ENCODE peak calls at places on chromosomes 11 and 22, in four cellular contexts. Q is fibroblast of lung, K is sigmoid colon, H is PC-9. A is an unnamed sample.
A peak's percentile ranks its signal among the peaks of the same experiment; 100 is the strongest.

GRCh38 chr22:35567794-35568193 is 27.2 kb downstream of the RASD2 start:
- DNase-seq in H (no peak), K (no peak), Q (no peak), A (no peak)

GRCh38 chr22:18023509-18024275 is 669 bp downstream of the MICAL3 start:
- DNase-seq in K (peak; percentile 93), Q (peak; percentile 89), H (peak; percentile 60), A (peak; percentile 48)

GRCh38 chr11:58444285-58444684 is 2.2 kb upstream of the OR5B12 start:
- DNase-seq in K (no peak), Q (no peak), H (no peak), A (no peak)

GRCh38 chr11:124214027-124214426 is 26.9 kb upstream of the OR8G1 start:
- DNase-seq in K (no peak), H (no peak), Q (no peak), A (no peak)

GRCh38 chr11:44904261-44905080 is 46.2 kb downstream of the TP53I11 start:
- DNase-seq in Q (no peak), K (no peak), H (no peak), A (no peak)

GRCh38 chr11:36454551-36454950 is 55.5 kb downstream of the TRAF6 start:
- DNase-seq in H (no peak), K (no peak), Q (no peak), A (no peak)

GRCh38 chr11:1219836-1220810 is 2.7 kb upstream of the MUC5B start:
- DNase-seq in H (peak; percentile 63), K (peak; percentile 63), Q (no peak), A (no peak)

GRCh38 chr11:70740475-70740825 is 342.1 kb downstream of the CTTN start:
- DNase-seq in H (no peak), K (no peak), Q (no peak), A (no peak)

GRCh38 chr22:33577862-33578411 is 342.3 kb downstream of the LARGE1 start:
- DNase-seq in H (no peak), K (no peak), Q (peak; percentile 12), A (no peak)

GRCh38 chr11:123006860-123007542 is 25.4 kb upstream of the BSX start:
- DNase-seq in K (no peak), Q (no peak), H (no peak), A (no peak)

GRCh38 chr22:22855617-22856308 is 31.9 kb upstream of the IGLL5 start:
- DNase-seq in H (no peak), K (no peak), Q (no peak), A (no peak)

GRCh38 chr22:37180531-37181231 is 7.4 kb downstream of the C1QTNF6 start:
- DNase-seq in Q (no peak), K (peak; percentile 60), H (no peak), A (no peak)

DNA sequence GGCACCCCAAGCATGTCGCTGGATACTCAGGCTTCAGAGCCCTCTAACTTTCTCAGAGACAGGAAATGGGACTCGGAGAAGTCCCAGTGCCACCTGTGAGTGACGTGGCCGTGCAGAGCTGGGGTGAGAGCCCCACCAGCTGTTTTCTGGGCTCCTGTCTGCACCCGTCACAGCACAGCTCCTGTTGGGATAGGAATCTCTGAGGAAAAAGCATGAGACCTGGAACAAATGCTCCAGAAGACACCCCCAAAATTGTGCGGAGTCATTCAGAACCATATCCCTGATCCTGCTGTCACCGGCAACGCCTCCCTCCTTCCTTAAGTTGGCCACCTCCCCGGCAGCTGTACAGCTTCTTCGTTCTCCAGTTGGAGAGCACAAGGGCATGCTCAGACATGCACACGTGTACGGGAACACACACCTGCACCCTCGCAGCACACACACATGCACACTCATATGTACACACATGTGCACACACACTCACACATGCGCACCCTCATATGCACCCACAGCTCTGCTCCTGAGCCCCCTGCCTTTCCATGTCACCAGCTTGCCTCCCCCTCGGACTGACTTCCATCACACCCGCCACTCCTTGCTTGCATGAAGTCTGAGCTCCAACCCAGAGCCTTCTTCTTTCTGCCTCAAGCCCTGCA is 1430.0 kb downstream of the BRD1 start:
- DNase-seq in Q (no peak), H (no peak), K (no peak), A (no peak)
- H3K9me3 ChIP-seq in Q (no peaks in the 10 kb centered on the region), H (no peaks in the 10 kb centered on the region), K (no peaks in the 10 kb centered on the region), A (peaks cover 80% of the 10 kb centered on the region)

DNA sequence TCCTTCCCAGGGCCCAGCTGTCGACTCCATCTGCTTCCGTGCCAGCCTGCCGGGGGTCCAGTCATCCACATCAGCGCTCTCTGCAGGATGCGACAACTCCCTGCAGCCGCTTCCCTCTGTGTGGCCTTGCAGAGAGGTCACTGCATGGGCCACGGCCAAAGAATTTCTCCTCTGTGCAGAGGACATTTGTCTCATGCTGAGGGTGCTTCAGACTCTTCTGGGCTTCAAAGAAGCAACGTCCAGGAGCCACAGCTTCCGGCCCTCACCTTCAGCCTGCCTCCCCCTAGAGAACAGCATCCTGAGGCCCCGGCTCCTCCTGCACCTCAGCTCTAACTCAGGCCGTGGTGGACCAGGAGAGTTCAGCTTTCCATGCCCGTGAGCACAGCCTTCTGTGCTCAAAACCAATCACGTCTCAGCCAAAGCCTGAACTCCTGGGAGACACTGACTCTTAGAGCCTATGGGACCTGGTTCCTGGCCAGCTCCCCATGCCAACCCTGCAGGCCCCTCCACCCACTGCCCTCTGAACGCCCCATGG is 258.9 kb downstream of the BRD1 start:
- DNase-seq in K (peak; percentile 59), H (no peak), Q (no peak), A (no peak)
- H3K9me3 ChIP-seq in K (no peaks in the 10 kb centered on the region), H (no peaks in the 10 kb centered on the region), Q (no peaks in the 10 kb centered on the region), A (peaks cover 88% of the 10 kb centered on the region)

GRCh38 chr11:114610550-114610949 is 15.0 kb upstream of the NXPE4 start:
- DNase-seq in H (no peak), K (no peak), Q (no peak), A (no peak)
- H3K9me3 ChIP-seq in H (no peaks in the 10 kb centered on the region), K (peaks cover 7% of the 10 kb centered on the region), Q (no peaks in the 10 kb centered on the region), A (no peaks in the 10 kb centered on the region)

GRCh38 chr22:47288640-47289039 is 526.2 kb downstream of the TBC1D22A start:
- DNase-seq in K (peak; percentile 35), H (no peak), Q (no peak), A (no peak)

GRCh38 chr22:47287516-47287915 is 525.1 kb downstream of the TBC1D22A start:
- DNase-seq in Q (no peak), K (peak; percentile 45), H (no peak), A (no peak)

GRCh38 chr22:47290706-47291430 is 528.4 kb downstream of the TBC1D22A start:
- DNase-seq in K (peak; percentile 32), Q (no peak), H (no peak), A (no peak)

GRCh38 chr22:47291565-47292495 is 529.4 kb downstream of the TBC1D22A start:
- DNase-seq in Q (no peak), H (no peak), K (peak; percentile 46), A (no peak)

DNA sequence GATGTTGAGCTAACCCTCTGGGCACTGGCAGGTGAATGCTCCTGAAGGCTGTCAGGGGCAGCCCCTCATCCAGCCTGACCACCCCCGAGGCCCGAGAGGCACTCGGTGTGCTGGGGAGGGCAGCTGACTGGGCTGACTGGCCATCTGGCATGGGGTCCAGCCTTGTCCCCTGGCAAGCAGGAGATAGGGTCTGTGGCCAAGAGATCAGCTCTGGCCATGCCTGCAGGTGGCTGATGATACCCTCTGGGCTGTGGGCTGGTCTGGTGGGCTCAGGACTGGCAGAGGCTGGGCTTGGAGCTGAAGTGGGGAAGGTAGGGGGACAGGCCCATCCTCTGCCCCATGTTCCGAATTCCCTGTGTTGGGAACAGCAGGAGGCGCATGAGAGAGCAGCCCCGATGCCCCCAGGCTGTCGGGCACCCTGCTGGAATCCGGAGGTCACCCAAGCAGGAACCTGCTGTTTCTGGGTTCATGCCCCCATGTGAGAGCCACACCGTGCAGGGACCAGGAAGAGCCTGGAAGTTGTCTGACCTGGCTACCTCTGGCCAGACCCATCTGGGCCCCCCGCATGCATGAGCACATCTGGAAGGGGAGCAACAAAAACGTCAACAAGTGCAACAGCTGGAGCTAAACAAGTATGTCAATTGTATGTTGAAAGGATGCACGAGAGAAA is 527.0 kb downstream of the TBC1D22A start:
- DNase-seq in H (no peak), K (peak; percentile 36), Q (no peak), A (no peak)
- H3K9me3 ChIP-seq in H (no peaks in the 10 kb centered on the region), K (no peaks in the 10 kb centered on the region), Q (no peaks in the 10 kb centered on the region), A (peaks cover 4% of the 10 kb centered on the region)

GRCh38 chr22:48336339-48337060 is 1491.2 kb downstream of the BRD1 start:
- DNase-seq in K (no peak), Q (no peak), H (no peak), A (no peak)
- H3K9me3 ChIP-seq in K (no peaks in the 10 kb centered on the region), Q (no peaks in the 10 kb centered on the region), H (no peaks in the 10 kb centered on the region), A (peaks cover 100% of the 10 kb centered on the region)

GRCh38 chr11:132685174-132685611 is 847.1 kb downstream of the OPCML start:
- DNase-seq in H (no peak), K (no peak), Q (peak; percentile 94), A (no peak)

GRCh38 chr11:132681971-132682370 is 850.3 kb downstream of the OPCML start:
- DNase-seq in H (no peak), K (no peak), Q (no peak), A (no peak)

GRCh38 chr11:132686827-132687370 is 845.4 kb downstream of the OPCML start:
- DNase-seq in H (no peak), K (no peak), Q (no peak), A (no peak)

DNA sequence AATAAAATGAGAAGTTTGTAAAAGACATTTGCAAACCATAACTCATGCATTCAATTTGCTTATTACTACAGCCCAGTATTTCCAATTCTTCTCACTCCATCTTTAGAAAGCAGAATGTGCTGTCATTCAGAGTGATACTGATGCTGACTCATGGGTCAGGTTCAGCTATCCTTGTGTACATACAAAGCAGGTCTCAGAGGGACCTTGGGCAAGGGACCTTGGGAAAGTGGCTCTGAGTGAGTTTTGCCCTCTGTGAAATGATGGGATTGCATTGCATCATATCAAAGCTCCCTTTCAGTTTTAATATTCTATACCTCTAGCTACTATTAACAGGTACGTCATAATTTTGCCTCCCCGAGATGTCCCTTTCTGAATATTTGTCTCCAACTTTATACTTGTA is 848.7 kb downstream of the OPCML start:
- DNase-seq in K (no peak), H (no peak), Q (no peak), A (no peak)
- H3K9me3 ChIP-seq in K (peaks cover 5% of the 10 kb centered on the region), H (no peaks in the 10 kb centered on the region), Q (no peaks in the 10 kb centered on the region), A (no peaks in the 10 kb centered on the region)

GRCh38 chr11:99686838-99687237 is 666.1 kb downstream of the CNTN5 start:
- DNase-seq in H (no peak), Q (no peak), K (no peak), A (no peak)
- H3K9me3 ChIP-seq in H (no peaks in the 10 kb centered on the region), Q (no peaks in the 10 kb centered on the region), K (no peaks in the 10 kb centered on the region), A (no peaks in the 10 kb centered on the region)

A was measured in AG04450.